ENCODE peak calls at places on chromosomes 1 and 21, in four cellular contexts. S is K562, P is IMR-90, K is GM12878. W is an unnamed sample.

GRCh38 chr1:166090244-166090643 is 76.6 kb downstream of the FAM78B start:
- DNase-seq in S (no peak), P (no peak), K (no peak), W (no peak)

GRCh38 chr1:244322791-244323521 is 128.8 kb downstream of the ADSS2 start:
- DNase-seq in S (peak; percentile 88), P (peak; percentile 98), K (no peak), W (peak; percentile 99)

GRCh38 chr21:43866659-43867331 is 1.8 kb downstream of the AGPAT3 start:
- DNase-seq in S (peak; percentile 57), P (no peak), K (peak; percentile 50), W (peak; percentile 18)

GRCh38 chr1:54857741-54858665 is 29.0 kb downstream of the DHCR24 start:
- DNase-seq in S (no peak), P (peak; percentile 78), K (no peak), W (no peak)

GRCh38 chr1:18649713-18650370 is 19.2 kb downstream of the PAX7 start:
- DNase-seq in S (no peak), P (no peak), K (no peak), W (no peak)

GRCh38 chr1:88892146-88892877 is 945 bp upstream of the GTF2B start:
- DNase-seq in S (peak; percentile 25), P (peak; percentile 56), K (no peak), W (peak; percentile 53)

GRCh38 chr1:204074274-204075115 is 1.6 kb downstream of the SOX13 start:
- DNase-seq in S (no peak), P (peak; percentile 52), K (no peak), W (peak; percentile 80)

GRCh38 chr1:18091660-18092446 is 15.7 kb upstream of the IGSF21 start:
- DNase-seq in S (no peak), P (peak; percentile 45), K (no peak), W (no peak)

GRCh38 chr1:64505944-64506658 is 36.2 kb downstream of the CACHD1 start:
- DNase-seq in S (peak; percentile 2), P (no peak), K (no peak), W (no peak)

GRCh38 chr1:197786280-197786679 is 11.0 kb upstream of the DENND1B start:
- DNase-seq in S (no peak), P (no peak), K (no peak), W (no peak)

GRCh38 chr1:155175927-155176371 is 2.3 kb downstream of the TRIM46 start:
- DNase-seq in S (no peak), P (no peak), K (no peak), W (no peak)

GRCh38 chr1:229894535-229894934 is 172.5 kb upstream of the GALNT2 start:
- DNase-seq in S (no peak), P (no peak), K (no peak), W (no peak)

GRCh38 chr1:59814901-59815825 is at the start of gene HOOK1:
- DNase-seq in S (no peak), P (no peak), K (no peak), W (no peak)

GRCh38 chr1:232432313-232432712 is 197.6 kb downstream of the SIPA1L2 start:
- DNase-seq in S (peak; percentile 5), P (no peak), K (no peak), W (no peak)

GRCh38 chr1:207397525-207397926 is 56.6 kb upstream of the CR2 start:
- DNase-seq in S (no peak), P (no peak), K (no peak), W (no peak)

GRCh38 chr1:102178483-102178882 is 181.8 kb upstream of the OLFM3 start:
- DNase-seq in S (no peak), P (no peak), K (no peak), W (no peak)

GRCh38 chr1:28115267-28115666 is 26.9 kb upstream of the EYA3 start:
- DNase-seq in S (peak; percentile 52), P (peak; percentile 68), K (peak; percentile 66), W (no peak)

GRCh38 chr1:114145504-114146160 is 8.0 kb downstream of the SYT6 start:
- DNase-seq in S (no peak), P (no peak), K (no peak), W (no peak)

GRCh38 chr1:163315773-163316374 is 5.9 kb upstream of the NUF2 start:
- DNase-seq in S (peak; percentile 57), P (peak; percentile 68), K (no peak), W (peak; percentile 63)

GRCh38 chr1:29238601-29238964 is 2.3 kb downstream of the PTPRU start:
- DNase-seq in S (no peak), P (no peak), K (no peak), W (no peak)

GRCh38 chr1:95116666-95117206 is 419 bp upstream of the TLCD4 start:
- DNase-seq in S (peak; percentile 89), P (peak; percentile 22), K (no peak), W (peak; percentile 50)

GRCh38 chr1:17113973-17114372 is 5.3 kb downstream of the PADI2 start:
- DNase-seq in S (no peak), P (no peak), K (no peak), W (no peak)

GRCh38 chr1:213499444-213499843 is 448.4 kb downstream of the RPS6KC1 start:
- DNase-seq in S (no peak), P (no peak), K (no peak), W (no peak)

GRCh38 chr1:938088-938683 is 14.5 kb downstream of the SAMD11 start:
- DNase-seq in S (peak; percentile 61), P (peak; percentile 28), K (no peak), W (no peak)

GRCh38 chr1:226611301-226611700 is 62.7 kb downstream of the STUM start:
- DNase-seq in S (no peak), P (no peak), K (no peak), W (no peak)

GRCh38 chr1:19563336-19564097 is 78.2 kb upstream of the CAPZB start:
- DNase-seq in S (no peak), P (peak; percentile 41), K (no peak), W (no peak)

GRCh38 chr1:93753766-93754763 is 72.4 kb upstream of the BCAR3 start:
- DNase-seq in S (no peak), P (peak; percentile 98), K (no peak), W (peak; percentile 80)

GRCh38 chr1:54356680-54357147 is 49.5 kb downstream of the SSBP3 start:
- DNase-seq in S (peak; percentile 35), P (no peak), K (peak; percentile 33), W (no peak)

GRCh38 chr1:222109836-222110235 is 367.9 kb upstream of the DUSP10 start:
- DNase-seq in S (no peak), P (no peak), K (no peak), W (no peak)

GRCh38 chr1:247338723-247339270 is 7.1 kb upstream of the ZNF496 start:
- DNase-seq in S (no peak), P (peak; percentile 35), K (no peak), W (no peak)

GRCh38 chr1:224223819-224224714 is 41.0 kb downstream of the DEGS1 start:
- DNase-seq in S (no peak), P (peak; percentile 92), K (no peak), W (peak; percentile 82)

GRCh38 chr1:47409311-47410085 is 6.6 kb upstream of the FOXE3 start:
- DNase-seq in S (peak; percentile 24), P (peak; percentile 84), K (no peak), W (no peak)

GRCh38 chr1:223717695-223718363 is 5.5 kb downstream of the CAPN2 start:
- DNase-seq in S (no peak), P (peak; percentile 53), K (no peak), W (no peak)

GRCh38 chr1:226411619-226412018 is 3.7 kb upstream of the PARP1 start:
- DNase-seq in S (no peak), P (no peak), K (no peak), W (no peak)

GRCh38 chr1:67213164-67213563 is 46.9 kb downstream of the IL23R start:
- DNase-seq in S (peak; percentile 47), P (peak; percentile 17), K (no peak), W (peak; percentile 14)

GRCh38 chr1:37306461-37306860 is 167.9 kb upstream of the ZC3H12A start:
- DNase-seq in S (no peak), P (no peak), K (no peak), W (no peak)

DNA sequence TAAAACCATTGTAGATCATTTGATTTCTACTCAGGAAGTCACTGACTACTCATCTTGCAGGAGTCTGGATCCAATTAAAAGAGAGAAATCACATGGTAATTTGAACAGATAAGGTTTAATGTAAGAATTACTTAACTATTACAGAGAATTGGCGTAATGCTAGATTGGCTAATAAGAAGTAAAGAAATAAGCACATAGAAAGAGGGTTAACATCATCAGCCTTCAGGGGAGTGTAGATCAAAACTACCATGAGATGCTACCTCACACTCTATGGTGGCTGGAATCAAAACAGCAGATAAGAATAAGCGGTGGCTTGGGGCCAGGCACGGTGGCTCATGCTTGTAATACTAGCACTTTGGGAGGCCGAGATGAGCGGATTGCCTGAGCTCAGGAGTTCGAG is 11.7 kb downstream of the ST3GAL3 start:
- DNase-seq in S (no peak), P (peak; percentile 57), K (no peak), W (no peak)
- TF ChIP-seq FOS in S (no peak), P (no peak), K (no peak), W (no peak)

GRCh38 chr21:38388219-38388618 is 110.1 kb downstream of the ERG start:
- DNase-seq in S (no peak), P (peak; percentile 1), K (no peak), W (peak; percentile 55)

GRCh38 chr21:38389891-38390290 is 108.4 kb downstream of the ERG start:
- DNase-seq in S (no peak), P (no peak), K (no peak), W (peak; percentile 64)

GRCh38 chr21:38386967-38387366 is 111.3 kb downstream of the ERG start:
- DNase-seq in S (no peak), P (no peak), K (no peak), W (no peak)

GRCh38 chr21:38392722-38393121 is 105.6 kb downstream of the ERG start:
- DNase-seq in S (no peak), P (no peak), K (no peak), W (no peak)

DNA sequence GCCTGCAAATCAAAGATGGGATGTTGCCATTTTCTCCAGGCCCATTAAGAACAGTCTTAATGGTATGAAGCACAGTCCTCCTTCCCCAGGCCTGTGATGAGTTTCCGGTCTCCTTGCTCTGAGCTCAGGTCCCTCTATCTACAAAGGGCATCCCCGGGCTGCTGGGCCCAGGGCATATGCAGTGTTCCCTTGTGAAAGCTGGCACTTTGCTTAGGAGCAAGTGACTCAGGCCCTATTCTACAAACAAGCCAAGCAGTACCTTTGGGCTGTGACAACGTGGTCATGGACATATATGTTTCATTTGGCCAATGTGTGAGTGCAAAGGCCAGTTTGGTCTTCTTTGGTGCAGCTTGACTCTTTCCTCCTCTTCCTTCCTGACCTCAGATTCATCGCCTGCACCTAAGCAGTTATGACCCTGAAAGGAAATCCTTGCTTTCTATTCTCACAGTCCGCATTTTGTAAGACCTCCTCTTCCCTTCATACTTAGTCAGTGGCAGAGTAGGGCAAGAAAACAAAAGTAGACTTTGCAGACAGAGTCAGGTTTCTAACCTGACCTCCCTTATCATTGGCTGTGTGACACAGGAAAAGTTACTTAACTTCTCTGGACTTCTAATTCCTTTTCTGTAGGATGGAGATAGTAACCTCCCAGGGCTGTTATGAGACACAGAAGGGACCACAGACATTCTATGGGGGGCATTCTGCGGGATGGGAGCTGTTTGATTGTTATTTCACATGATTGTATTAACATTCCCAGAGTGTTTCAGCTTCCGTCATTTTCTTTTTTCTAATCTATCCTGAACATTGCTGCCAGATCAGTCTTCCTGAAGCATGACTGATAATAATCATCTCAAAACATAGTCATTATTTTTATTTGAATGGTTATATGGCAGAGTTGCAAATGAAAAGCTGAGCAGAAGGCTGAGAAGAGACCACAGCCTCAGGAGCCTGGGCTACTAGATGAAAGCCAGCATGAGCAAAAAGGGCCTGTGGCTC is 109.3 kb downstream of the ERG start:
- DNase-seq in S (no peak), P (no peak), K (no peak), W (peak; percentile 98)
- H3K4me1 ChIP-seq in S (no peaks in the 10 kb centered on the region), P (no peaks in the 10 kb centered on the region), K (no peaks in the 10 kb centered on the region), W (peaks cover 56% of the 10 kb centered on the region)

GRCh38 chr1:118992868-118993711 is 4.9 kb upstream of the TBX15 start:
- DNase-seq in S (no peak), P (no peak), K (no peak), W (no peak)
- H3K27me3 ChIP-seq in S (peaks cover 68% of the 10 kb centered on the region), P (peaks cover 96% of the 10 kb centered on the region), K (peaks cover 24% of the 10 kb centered on the region), W (peaks cover 95% of the 10 kb centered on the region)

GRCh38 chr1:174744886-174745285 is 254.9 kb upstream of the CACYBP start:
- DNase-seq in S (no peak), P (peak; percentile 23), K (no peak), W (no peak)
- TF ChIP-seq FOS in S (no peak), P (no peak), K (no peak), W (no peak)